ENCODE peak calls at places on chromosomes 5 and 9, in four cellular contexts. D is nephron progenitor cell; C is SHP77; O is stimulated activated CD8-positive, alpha-beta memory T cell treated with anti-CD3 and anti-CD28 coated beads, Interleukin-12 subunit alpha, Interleukin-12 subunit beta, amount 100 ng/mL, for 4 hours. Y is an unnamed sample.

GRCh38 chr9:135262248-135262647 is 174.8 kb downstream of the OLFM1 start:
- DNase-seq in D (no peak), C (no peak), O (no peak), Y (no peak)

GRCh38 chr9:129275626-129276247 is 97.7 kb upstream of the IER5L start:
- DNase-seq in D (no peak), C (no peak), O (no peak), Y (no peak)

GRCh38 chr5:141420855-141421488 is at the start of gene PCDHGA11:
- DNase-seq in D (no peak), C (no peak), O (no peak), Y (peak)

GRCh38 chr5:114249838-114250237 is 112.0 kb upstream of the KCNN2 start:
- DNase-seq in D (no peak), C (no peak), O (no peak), Y (no peak)

GRCh38 chr9:78296208-78296892 is 575 bp upstream of the PSAT1 start:
- DNase-seq in D (peak), C (no peak), O (no peak), Y (no peak)

GRCh38 chr9:115204827-115205506 is 87.0 kb upstream of the TNC start:
- DNase-seq in D (no peak), C (no peak), O (no peak), Y (no peak)

GRCh38 chr9:19934301-19934868 is 145.5 kb upstream of the SLC24A2 start:
- DNase-seq in D (peak), C (no peak), O (no peak), Y (no peak)

GRCh38 chr5:45101146-45101545 is 292.4 kb downstream of the MRPS30 start:
- DNase-seq in D (no peak), C (no peak), O (no peak), Y (no peak)